ENCODE peak calls at places on chromosomes 7 and 10, in eight cellular contexts. L is GM13977, O is PC-3, S is heart left ventricle, C is neural crest cell, R is AG04449, A is neural progenitor cell, W is GM13976. G is an unnamed sample.

GRCh38 chr10:101011517-101012423 is 12.2 kb downstream of the LZTS2 start:
- DNase-seq in L (no peak), O (peak; percentile 40), S (no peak), C (no peak), R (no peak), A (peak; percentile 65), W (no peak), G (no peak)

GRCh38 chr7:27104244-27105149 is 2.0 kb upstream of the HOXA2 start:
- DNase-seq in L (no peak), O (no peak), S (no peak), C (no peak), R (no peak), A (no peak), W (no peak), G (no peak)

GRCh38 chr7:152521420-152522337 is 85.9 kb upstream of the KMT2C start:
- DNase-seq in L (no peak), O (peak; percentile 10), S (no peak), C (no peak), R (no peak), A (no peak), W (no peak), G (no peak)

GRCh38 chr7:141785711-141786552 is 4.1 kb upstream of the TAS2R5 start:
- DNase-seq in L (peak; percentile 71), O (peak; percentile 69), S (no peak), C (no peak), R (peak; percentile 5), A (peak; percentile 62), W (peak; percentile 75), G (peak; percentile 15)

GRCh38 chr7:48028937-48029336 is at the start of gene SUN3:
- DNase-seq in L (no peak), O (no peak), S (no peak), C (no peak), R (no peak), A (no peak), W (no peak), G (no peak)

GRCh38 chr10:12638103-12638502 is 288.8 kb downstream of the CAMK1D start:
- DNase-seq in L (peak; percentile 28), O (no peak), S (no peak), C (no peak), R (no peak), A (peak; percentile 44), W (no peak), G (peak; percentile 11)

GRCh38 chr7:87600130-87601124 is at the start of gene ABCB1:
- DNase-seq in L (peak; percentile 65), O (no peak), S (peak; percentile 56), C (peak; percentile 52), R (no peak), A (peak; percentile 79), W (peak; percentile 74), G (no peak)

GRCh38 chr10:68536973-68537372 is 9.7 kb upstream of the SLC25A16 start:
- DNase-seq in L (no peak), O (no peak), S (no peak), C (no peak), R (no peak), A (no peak), W (no peak), G (no peak)

GRCh38 chr7:116984917-116985316 is 31.6 kb downstream of the ST7 start:
- DNase-seq in L (no peak), O (peak; percentile 62), S (no peak), C (no peak), R (no peak), A (peak; percentile 35), W (peak; percentile 32), G (no peak)
- TF ChIP-seq CTCF in L (peak; percentile 63), O (peak; percentile 81), S (peak; percentile 74), C (peak; percentile 82), R (peak; percentile 32), A (peak; percentile 82), W (peak; percentile 45), G (peak; percentile 60)

GRCh38 chr7:75756340-75757297 is 15.4 kb downstream of the CCL26 start:
- DNase-seq in L (peak; percentile 54), O (peak; percentile 68), S (no peak), C (peak; percentile 8), R (no peak), A (peak; percentile 31), W (peak; percentile 52), G (no peak)
- TF ChIP-seq CTCF in L (peak; percentile 47), O (peak; percentile 70), S (peak; percentile 32), C (peak; percentile 55), R (peak; percentile 50), A (peak; percentile 49), W (peak; percentile 19), G (peak; percentile 43)

GRCh38 chr7:44796504-44797328 is at the start of gene PPIA:
- DNase-seq in L (peak; percentile 100), O (peak; percentile 98), S (peak; percentile 99), C (peak; percentile 98), R (peak; percentile 90), A (peak; percentile 98), W (peak; percentile 100), G (peak; percentile 98)
- TF ChIP-seq CTCF in L (no peak), O (no peak), S (no peak), C (no peak), R (no peak), A (no peak), W (no peak), G (no peak)

DNA sequence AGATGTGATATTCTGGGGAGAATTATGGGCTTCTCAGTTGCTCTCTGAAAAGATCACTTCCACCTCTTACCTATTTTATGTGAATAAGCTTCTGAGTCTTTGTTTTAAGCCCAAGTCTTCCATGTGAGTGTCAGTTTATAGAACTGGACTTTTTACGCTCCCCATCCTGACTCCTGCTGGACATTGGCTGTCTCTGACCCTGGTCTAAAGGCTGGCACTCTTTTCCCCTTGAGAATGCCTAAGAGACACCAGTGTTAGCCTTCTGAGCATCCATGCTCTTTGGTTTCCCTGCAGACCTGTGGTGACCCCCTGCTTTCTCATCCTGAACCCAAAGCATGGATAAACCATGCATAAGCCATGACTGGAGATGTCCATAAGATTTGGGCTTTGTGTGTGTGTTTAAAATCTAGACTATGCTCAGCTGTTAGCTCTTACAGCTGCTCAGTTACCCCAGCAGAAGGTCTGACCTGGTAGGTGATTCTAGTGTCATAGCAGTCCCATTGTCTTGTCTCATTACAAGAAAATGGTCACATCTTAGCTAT is 148.6 kb upstream of the IMMP2L start:
- DNase-seq in L (no peak), O (no peak), S (no peak), C (no peak), R (no peak), A (no peak), W (no peak), G (no peak)
- TF ChIP-seq CTCF in L (no peak), O (no peak), S (no peak), C (no peak), R (no peak), A (no peak), W (no peak), G (no peak)

DNA sequence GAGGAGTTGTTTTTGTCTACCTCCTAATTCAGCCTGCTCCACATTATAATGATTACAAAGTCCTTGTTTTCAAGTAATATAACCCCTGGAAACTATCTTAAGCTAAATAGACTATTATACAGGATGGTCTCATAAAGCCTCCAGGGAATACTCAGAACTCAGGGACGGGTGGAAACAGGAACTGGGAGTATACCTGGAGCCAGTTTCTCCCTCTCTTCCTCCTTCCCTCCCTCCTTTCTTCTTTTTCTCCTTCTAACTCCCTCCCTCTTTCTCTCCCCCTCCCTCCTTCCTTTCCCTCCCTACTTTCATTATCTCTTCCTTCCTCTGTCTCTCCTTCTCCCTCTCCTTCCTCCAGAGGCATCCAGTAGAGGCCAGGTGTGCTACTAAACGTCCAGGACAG is 76.2 kb upstream of the PRR15 start:
- DNase-seq in L (no peak), O (no peak), S (no peak), C (no peak), R (no peak), A (no peak), W (no peak), G (no peak)
- TF ChIP-seq CTCF in L (no peak), O (no peak), S (no peak), C (no peak), R (no peak), A (no peak), W (no peak), G (no peak)

DNA sequence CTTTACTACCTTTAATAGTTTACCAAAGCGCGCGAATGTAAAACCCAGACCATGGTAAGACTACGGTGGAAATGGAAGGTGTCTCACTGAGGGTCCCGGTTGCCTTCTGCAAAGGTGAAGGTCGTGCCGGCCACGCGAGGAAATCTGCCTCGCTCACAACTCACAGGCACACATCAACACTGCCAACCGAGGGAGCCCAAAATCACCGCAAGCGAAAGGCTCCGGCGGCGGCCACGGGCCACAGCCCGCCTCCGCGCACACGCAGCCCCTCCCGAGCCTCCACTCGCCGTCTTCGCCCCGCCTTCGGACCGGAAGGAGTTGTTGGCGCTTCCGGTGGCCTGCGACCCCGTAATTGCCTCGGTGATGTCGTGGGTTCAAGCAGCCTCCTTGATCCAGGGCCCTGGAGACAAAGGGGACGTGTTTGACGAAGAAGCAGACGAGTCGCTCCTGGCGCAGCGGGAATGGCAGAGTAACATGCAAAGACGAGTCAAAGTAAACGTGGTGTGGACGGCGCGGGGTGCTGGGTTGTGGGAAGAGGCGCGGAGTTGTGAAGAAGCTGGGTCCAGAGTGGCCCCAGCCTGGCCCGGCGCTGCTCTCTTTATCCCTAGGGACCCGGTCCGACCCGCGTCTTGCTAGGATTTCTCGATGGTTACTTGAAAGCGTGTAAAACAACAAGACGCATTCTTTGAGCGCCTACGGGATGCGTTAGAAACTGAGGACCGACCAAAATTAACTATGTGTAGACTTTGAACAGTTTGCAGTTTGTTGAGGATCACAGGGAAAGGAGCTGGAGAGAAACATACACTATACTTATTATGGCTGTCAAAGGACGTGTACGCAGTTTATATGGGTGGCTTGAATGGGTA is at the start of gene YAE1:
- DNase-seq in L (peak; percentile 92), O (peak; percentile 63), S (peak; percentile 89), C (peak; percentile 84), R (no peak), A (peak; percentile 90), W (peak; percentile 95), G (peak; percentile 32)
- TF ChIP-seq CTCF in L (no peak), O (no peak), S (no peak), C (no peak), R (no peak), A (no peak), W (no peak), G (no peak)

G was measured in AG09319.